ENCODE peak calls at places on chromosomes 1 and 21, in four cellular contexts. X is K562, Q is HCT116, K is HepG2. J is an unnamed sample.

GRCh38 chr1:36285450-36286101 is 20.6 kb upstream of the SH3D21 start:
- DNase-seq in Q (peak), X (peak), K (peak), J (peak)

GRCh38 chr1:94006604-94007003 is 97.4 kb upstream of the GCLM start:
- DNase-seq in X (no peak), Q (no peak), K (no peak), J (no peak)

GRCh38 chr1:180527270-180527669 is 24.9 kb upstream of the ACBD6 start:
- DNase-seq in Q (no peak), X (peak), K (peak), J (no peak)

GRCh38 chr21:44006017-44006624 is 6.0 kb upstream of the TRAPPC10 start:
- DNase-seq in K (no peak), X (no peak), Q (no peak), J (peak)

GRCh38 chr1:166090244-166090643 is 76.6 kb downstream of the FAM78B start:
- DNase-seq in X (no peak), K (no peak), Q (no peak), J (no peak)

GRCh38 chr1:226355679-226356583 is 47.0 kb upstream of the LIN9 start:
- DNase-seq in K (no peak), X (no peak), Q (no peak), J (no peak)

GRCh38 chr1:233661376-233662159 is 47.7 kb downstream of the KCNK1 start:
- DNase-seq in X (no peak), Q (no peak), K (no peak), J (no peak)

GRCh38 chr1:63774617-63775417 is 1.0 kb downstream of the ROR1 start:
- DNase-seq in K (no peak), Q (no peak), X (no peak), J (no peak)

GRCh38 chr1:233707153-233707905 is 93.4 kb downstream of the KCNK1 start:
- DNase-seq in X (peak), Q (peak), K (no peak), J (peak)

GRCh38 chr1:99546432-99547416 is 99.2 kb upstream of the PALMD start:
- DNase-seq in X (no peak), Q (no peak), K (no peak), J (no peak)

DNA sequence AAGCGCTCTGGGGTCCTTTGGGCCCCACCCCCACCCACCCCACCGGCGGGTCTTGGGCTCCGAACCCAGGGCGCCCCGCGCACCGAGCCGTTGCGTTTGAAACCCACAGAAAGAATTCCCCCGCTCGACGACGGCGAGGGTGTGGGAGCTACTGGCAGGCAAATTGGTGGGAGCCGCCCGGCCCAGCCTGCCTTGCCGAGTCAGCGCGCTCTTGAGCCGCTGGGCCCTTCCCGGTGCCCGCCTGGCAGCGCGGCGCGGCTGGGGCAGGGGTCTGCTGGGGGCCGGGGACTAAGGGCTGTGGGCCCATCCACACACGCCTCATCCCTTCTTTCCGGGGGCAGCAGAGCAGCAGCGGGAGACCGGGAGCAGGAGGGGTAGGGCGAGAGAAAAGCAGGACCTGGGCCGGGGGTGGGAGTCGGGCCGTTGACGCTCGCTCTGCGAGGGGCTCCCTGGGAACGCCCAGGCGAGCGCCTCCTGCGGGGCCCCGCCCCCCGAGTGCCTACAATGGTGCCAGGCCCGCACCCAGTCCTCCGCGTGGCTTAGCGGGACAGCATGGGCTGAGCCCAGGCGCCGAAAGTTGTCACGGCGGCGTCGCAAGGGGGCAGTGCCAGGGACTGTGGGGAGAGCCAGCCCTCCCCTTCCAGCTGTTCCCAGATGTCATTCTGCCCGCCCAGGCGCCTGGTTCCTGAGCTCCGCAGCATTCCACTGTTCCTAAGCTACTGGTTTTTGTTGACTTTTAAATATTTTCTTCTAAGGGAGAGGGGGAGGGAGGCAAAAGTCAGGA is at the start of gene C1orf94:
- DNase-seq in Q (no peak), K (no peak), X (no peak), J (no peak)
- TF ChIP-seq CTCF in Q (no peak), K (no peak), X (no peak), J (no peak)

DNA sequence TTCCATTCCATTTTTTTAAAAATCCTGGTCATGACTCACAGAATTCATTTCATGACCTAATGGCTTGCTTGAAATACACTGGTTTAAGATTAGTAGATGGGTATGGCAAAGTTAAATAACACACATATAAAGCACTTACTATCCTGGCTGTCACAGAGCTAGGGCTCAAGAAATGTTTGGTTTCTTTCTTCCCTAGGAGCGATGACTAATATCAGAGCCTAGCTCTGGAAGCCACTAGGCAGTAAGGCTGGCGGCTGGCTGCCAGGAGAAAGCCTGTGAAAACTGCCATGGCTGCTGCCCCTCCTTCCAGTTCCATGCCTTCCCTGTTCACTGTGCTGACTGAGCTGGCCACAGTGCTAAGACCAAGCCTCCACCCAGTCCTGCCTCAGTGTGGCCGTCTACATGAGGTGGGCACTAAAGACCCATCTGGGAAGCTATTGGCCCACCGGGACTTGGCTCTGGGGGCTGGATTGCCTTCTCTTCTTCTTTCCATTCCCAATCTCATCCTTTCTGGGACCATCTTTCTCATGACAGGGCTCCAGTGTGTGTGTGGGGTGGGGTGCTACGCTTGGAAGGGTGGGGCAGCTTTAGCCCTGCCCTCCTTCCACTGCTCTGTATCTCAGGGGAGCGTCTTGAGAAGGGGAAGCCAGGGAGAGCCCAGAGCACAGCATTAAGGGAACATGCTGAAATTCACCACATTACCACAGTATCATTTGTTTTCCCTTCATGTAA is 10.8 kb upstream of the ASCL5 start:
- DNase-seq in Q (no peak), K (no peak), X (no peak), J (no peak)
- TF ChIP-seq POLR2AphosphoS5 in Q (no peak), K (no peak), X (no peak), J (no peak)

GRCh38 chr1:209840611-209841010 is 12.8 kb downstream of the UTP25 start:
- DNase-seq in Q (no peak), K (no peak), X (no peak), J (no peak)

GRCh38 chr1:209839875-209840491 is 12.2 kb downstream of the UTP25 start:
- DNase-seq in K (peak), X (no peak), Q (peak), J (peak)

GRCh38 chr1:209845405-209845725 is 17.6 kb downstream of the UTP25 start:
- DNase-seq in X (no peak), Q (no peak), K (no peak), J (no peak)

GRCh38 chr1:209849388-209849787 is 21.6 kb downstream of the UTP25 start:
- DNase-seq in Q (no peak), X (no peak), K (no peak), J (no peak)

GRCh38 chr1:209844695-209845404 is 17.1 kb downstream of the UTP25 start:
- DNase-seq in Q (no peak), X (no peak), K (no peak), J (no peak)
- TF ChIP-seq TCF7L2 in Q (no peak), X (no peak), K (no peak), J (no peak)

DNA sequence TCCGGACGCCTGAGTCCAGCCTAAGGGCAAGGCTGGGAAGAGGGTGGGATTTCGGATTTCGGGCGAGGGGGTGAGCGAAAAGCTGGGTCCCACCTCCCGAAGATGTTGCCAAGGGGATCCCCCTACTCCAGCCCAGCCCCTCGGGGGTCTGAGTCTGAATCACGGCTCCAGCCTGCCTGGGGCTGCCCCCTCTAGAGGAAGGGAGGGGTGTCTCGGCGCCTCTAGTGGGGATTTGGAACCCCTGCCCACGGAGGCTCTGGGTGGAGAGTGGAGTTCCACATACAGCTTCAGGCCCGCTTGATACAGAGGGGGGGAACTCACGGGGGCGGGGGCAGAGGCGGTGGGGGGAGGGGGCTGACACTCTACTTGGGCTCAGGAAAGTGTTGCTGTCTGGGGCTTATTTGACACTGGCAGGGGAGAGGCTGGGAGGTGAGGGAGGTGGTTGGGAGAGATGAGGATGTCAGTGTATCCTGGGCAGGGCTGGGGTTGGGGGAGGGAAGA is 686 bp downstream of the KIRREL1 start:
- DNase-seq in K (no peak), Q (no peak), X (no peak), J (no peak)
- TF ChIP-seq CTCF in K (no peak), Q (peak), X (no peak), J (peak)

GRCh38 chr1:204513117-204513716 is 3.0 kb upstream of the MDM4 start:
- DNase-seq in K (no peak), X (no peak), Q (no peak), J (no peak)
- TF ChIP-seq POLR2AphosphoS5 in K (no peak), X (no peak), Q (no peak), J (no peak)

GRCh38 chr1:2522230-2522629 is 4.2 kb downstream of the PANK4 start:
- DNase-seq in Q (no peak), X (no peak), K (no peak), J (no peak)
- TF ChIP-seq TCF7L2 in Q (no peak), X (no peak), K (no peak), J (no peak)